ENCODE peak calls at places on chromosomes 3 and 15, in four cellular contexts. L is stimulated activated CD8-positive, alpha-beta memory T cell treated with anti-CD3 and anti-CD28 coated beads, Interleukin-12 subunit alpha, Interleukin-12 subunit beta, amount 100 ng/mL, for 4 hours; O is H9; M is mesenchymal stem cell. X is an unnamed sample.

GRCh38 chr3:88151358-88151757 is 1.6 kb downstream of the C3orf38 start:
- DNase-seq in L (no peak), O (no peak), M (peak), X (no peak)

GRCh38 chr3:38297947-38298711 is 16.0 kb downstream of the SLC22A14 start:
- DNase-seq in L (no peak), O (peak), M (peak), X (no peak)

GRCh38 chr15:74265046-74265639 is 29.0 kb downstream of the CCDC33 start:
- DNase-seq in L (no peak), O (peak), M (peak), X (no peak)

GRCh38 chr3:57112206-57112605 is 51.7 kb downstream of the SPATA12 start:
- DNase-seq in L (no peak), O (peak), M (peak), X (no peak)

GRCh38 chr15:64282701-64283100 is 73.3 kb downstream of the CSNK1G1 start:
- DNase-seq in L (no peak), O (no peak), M (no peak), X (no peak)

GRCh38 chr3:54999159-54999558 is 71.3 kb upstream of the LRTM1 start:
- DNase-seq in L (no peak), O (peak), M (peak), X (no peak)

GRCh38 chr3:126979076-126979628 is 3.8 kb upstream of the PLXNA1 start:
- DNase-seq in L (no peak), O (no peak), M (no peak), X (peak)

GRCh38 chr3:37141676-37142075 is 32.7 kb downstream of the LRRFIP2 start:
- DNase-seq in L (no peak), O (no peak), M (no peak), X (no peak)

GRCh38 chr3:68819361-68819760 is 113.0 kb downstream of the TAFA4 start:
- DNase-seq in L (no peak), O (no peak), M (no peak), X (no peak)

GRCh38 chr3:481680-482079 is 285.1 kb downstream of the CHL1 start:
- DNase-seq in L (no peak), O (no peak), M (no peak), X (no peak)

GRCh38 chr3:98778383-98778782 is 15.2 kb downstream of the ST3GAL6 start:
- DNase-seq in L (no peak), O (no peak), M (no peak), X (no peak)

GRCh38 chr3:42701371-42702065 is 1.1 kb downstream of the HHATL start:
- DNase-seq in L (peak), O (peak), M (peak), X (peak)

GRCh38 chr3:3170998-3171397 is 8.5 kb downstream of the CRBN start:
- DNase-seq in L (no peak), O (no peak), M (peak), X (no peak)

GRCh38 chr15:70762469-70763119 is 764 bp downstream of the UACA start:
- DNase-seq in L (no peak), O (peak), M (peak), X (peak)

GRCh38 chr15:63240136-63240535 is 37.3 kb upstream of the APH1B start:
- DNase-seq in L (no peak), O (no peak), M (no peak), X (no peak)

GRCh38 chr15:65550681-65551098 is 20.4 kb downstream of the HACD3 start:
- DNase-seq in L (no peak), O (no peak), M (peak), X (no peak)

GRCh38 chr3:64878372-64878771 is 190.6 kb upstream of the ADAMTS9 start:
- DNase-seq in L (no peak), O (no peak), M (peak), X (no peak)

GRCh38 chr3:184284696-184285095 is 8.9 kb downstream of the ECE2 start:
- DNase-seq in L (no peak), O (peak), M (peak), X (no peak)

GRCh38 chr3:183349421-183350157 is 78.8 kb downstream of the MCF2L2 start:
- DNase-seq in L (no peak), O (no peak), M (no peak), X (no peak)

GRCh38 chr3:190097617-190098016 is 23.1 kb downstream of the P3H2 start:
- DNase-seq in L (no peak), O (no peak), M (no peak), X (no peak)

GRCh38 chr15:93288718-93289117 is 199.7 kb upstream of the RGMA start:
- DNase-seq in L (no peak), O (no peak), M (no peak), X (no peak)

GRCh38 chr15:40328176-40328575 is 4.7 kb downstream of the INAFM2 start:
- DNase-seq in L (no peak), O (no peak), M (peak), X (no peak)

GRCh38 chr3:17065315-17065714 is 180.6 kb downstream of the PLCL2 start:
- DNase-seq in L (no peak), O (no peak), M (no peak), X (no peak)

GRCh38 chr3:27721717-27722564 is at the start of gene EOMES:
- DNase-seq in L (peak), O (peak), M (peak), X (no peak)

GRCh38 chr3:25423780-25424179 is 4.3 kb upstream of the RARB start:
- DNase-seq in L (no peak), O (no peak), M (peak), X (no peak)

GRCh38 chr3:172082269-172082668 is 42.9 kb downstream of the FNDC3B start:
- DNase-seq in L (no peak), O (no peak), M (peak), X (no peak)

GRCh38 chr15:91283155-91283554 is 183.1 kb downstream of the SV2B start:
- DNase-seq in L (no peak), O (no peak), M (no peak), X (no peak)

GRCh38 chr15:69666921-69667811 is 214.5 kb downstream of the RPLP1 start:
- DNase-seq in L (no peak), O (no peak), M (no peak), X (peak)

GRCh38 chr15:87477759-87478687 is 778.5 kb downstream of the NTRK3 start:
- DNase-seq in L (no peak), O (peak), M (peak), X (no peak)

GRCh38 chr15:56813995-56814394 is 80.7 kb upstream of the ZNF280D start:
- DNase-seq in L (no peak), O (no peak), M (no peak), X (no peak)

GRCh38 chr15:62190257-62190656 is 25.2 kb upstream of the C2CD4B start:
- DNase-seq in L (no peak), O (no peak), M (no peak), X (no peak)

GRCh38 chr3:158977497-158977896 is 175.6 kb downstream of the MFSD1 start:
- DNase-seq in L (no peak), O (no peak), M (no peak), X (no peak)

GRCh38 chr15:87401986-87402385 is 854.6 kb downstream of the NTRK3 start:
- DNase-seq in L (no peak), O (peak), M (no peak), X (no peak)